ENCODE peak calls at places on chromosomes 2 and 18, in four cellular contexts. N, K, R and V are unnamed samples.

GRCh38 chr2:207768891-207769596 is 662 bp downstream of the FZD5 start:
- DNase-seq in K (no peak), N (no peak), R (peak), V (no peak)

GRCh38 chr2:106165064-106165463 is 29.0 kb downstream of the UXS1 start:
- DNase-seq in N (no peak), R (no peak), K (no peak), V (no peak)

GRCh38 chr2:127179756-127180155 is 40.3 kb downstream of the CYP27C1 start:
- DNase-seq in N (no peak), R (no peak), K (no peak), V (no peak)

GRCh38 chr2:200159829-200160781 is 146.4 kb upstream of the SPATS2L start:
- DNase-seq in K (peak), N (no peak), R (no peak), V (no peak)

GRCh38 chr2:160132761-160133160 is 67.3 kb downstream of the ITGB6 start:
- DNase-seq in R (no peak), K (no peak), N (no peak), V (no peak)

GRCh38 chr18:58161659-58162058 is 117.6 kb downstream of the NEDD4L start:
- DNase-seq in N (no peak), K (no peak), R (no peak), V (no peak)

GRCh38 chr2:68766378-68766845 is 31.8 kb downstream of the ARHGAP25 start:
- DNase-seq in N (peak), K (peak), R (no peak), V (no peak)

GRCh38 chr2:85655961-85656403 is 12.0 kb downstream of the SFTPB start:
- DNase-seq in R (no peak), N (no peak), K (peak), V (no peak)

GRCh38 chr2:101467306-101467705 is 7.6 kb downstream of the RFX8 start:
- DNase-seq in N (no peak), R (no peak), K (peak), V (peak)

GRCh38 chr2:36777788-36778187 is 81.3 kb downstream of the VIT start:
- DNase-seq in N (no peak), R (no peak), K (no peak), V (no peak)
- TF ChIP-seq CTCF in N (no peak), R (no peak), K (no peak), V (no peak)

GRCh38 chr2:187654535-187654934 is 100.3 kb upstream of the TFPI start:
- DNase-seq in N (no peak), K (no peak), R (no peak), V (no peak)
- H3K4me3 ChIP-seq in N (no peak), K (no peak), R (no peak), V (no peak)

DNA sequence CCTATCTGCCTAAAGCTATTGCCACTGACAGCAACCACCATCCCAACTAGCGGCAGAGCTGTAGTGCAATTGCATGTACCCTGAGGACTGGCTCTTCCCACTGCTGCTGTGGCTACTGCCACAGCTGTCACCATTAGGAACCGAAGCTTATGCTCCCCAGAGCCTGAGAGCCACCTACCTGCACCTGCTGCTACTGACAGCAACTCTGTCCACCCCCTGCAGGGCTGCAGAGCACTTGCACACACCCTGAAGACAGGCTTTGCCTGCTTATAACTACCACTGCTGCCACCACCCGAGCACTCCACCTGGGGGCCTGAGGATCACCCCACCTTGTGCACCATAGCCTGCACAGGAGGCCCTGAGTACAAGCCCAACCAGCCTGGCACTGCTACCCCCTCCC is 217.6 kb upstream of the FOSL2 start:
- DNase-seq in R (no peak), N (no peak), K (no peak), V (no peak)
- TF ChIP-seq CTCF in R (no peak), N (no peak), K (no peak), V (no peak)

DNA sequence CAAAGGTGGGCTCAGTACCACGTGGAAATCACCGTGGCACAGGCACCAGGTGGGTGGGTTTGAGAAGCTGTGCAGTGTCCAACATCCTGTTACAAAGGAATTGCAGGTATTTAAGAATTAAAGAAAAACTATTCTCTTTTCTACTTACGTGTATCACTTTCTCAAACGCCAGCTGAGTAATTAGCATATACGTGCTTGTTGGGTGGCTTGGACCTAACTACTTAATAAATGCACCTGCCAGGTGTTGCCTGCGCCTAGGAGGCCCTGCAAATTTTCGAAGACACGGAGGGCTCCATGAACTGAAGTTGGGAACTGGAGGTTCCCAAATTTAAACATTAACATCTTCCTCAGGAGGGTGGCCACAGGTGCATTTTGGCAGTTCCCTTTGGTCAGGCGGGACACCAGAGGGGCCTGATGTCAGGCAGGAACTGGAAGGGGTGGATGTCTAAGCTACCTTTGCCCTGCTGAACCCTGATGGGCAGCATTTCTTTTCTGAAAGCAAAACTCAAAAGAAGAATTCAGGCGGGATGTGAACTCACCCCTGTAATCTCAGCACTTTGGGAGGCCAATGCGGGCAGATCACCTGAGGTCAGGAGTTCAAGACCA is 84.8 kb downstream of the HS6ST1 start:
- DNase-seq in N (no peak), R (no peak), K (no peak), V (no peak)
- H3K4me3 ChIP-seq in N (peak), R (peak), K (no peak), V (peak)

GRCh38 chr18:31611511-31611910 is 19.8 kb downstream of the TTR start:
- DNase-seq in R (no peak), N (no peak), K (no peak), V (no peak)

GRCh38 chr18:31614044-31614443 is 22.4 kb downstream of the TTR start:
- DNase-seq in K (no peak), N (no peak), R (no peak), V (no peak)

GRCh38 chr18:31612124-31612523 is 20.4 kb downstream of the TTR start:
- DNase-seq in R (no peak), N (no peak), K (no peak), V (no peak)

GRCh38 chr18:31609886-31610646 is 18.4 kb downstream of the TTR start:
- DNase-seq in N (no peak), R (no peak), K (no peak), V (no peak)

GRCh38 chr18:31610841-31611240 is 19.2 kb downstream of the TTR start:
- DNase-seq in N (no peak), R (no peak), K (no peak), V (no peak)
- TF ChIP-seq CTCF in N (no peak), R (no peak), K (no peak), V (peak)